ENCODE peak calls at places on chromosomes 6 and 20, in four cellular contexts. J is OCI-LY7, V is mammary epithelial cell, W is fibroblast of pulmonary artery. Y is an unnamed sample.

GRCh38 chr6:8383584-8383983 is 51.8 kb downstream of the SLC35B3 start:
- DNase-seq in J (no peak), V (no peak), W (no peak), Y (no peak)

GRCh38 chr6:64580346-64580745 is 944.7 kb downstream of the PHF3 start:
- DNase-seq in J (no peak), V (peak), W (peak), Y (no peak)

GRCh38 chr6:151652338-151652737 is 155.1 kb upstream of the ESR1 start:
- DNase-seq in J (no peak), V (peak), W (no peak), Y (no peak)

GRCh38 chr6:73285674-73286283 is 22.8 kb upstream of the KHDC1 start:
- DNase-seq in J (peak), V (peak), W (peak), Y (no peak)

GRCh38 chr20:49447946-49448809 is 34.3 kb downstream of the KCNB1 start:
- DNase-seq in J (no peak), V (no peak), W (peak), Y (no peak)

GRCh38 chr6:99334526-99335127 is 14.8 kb downstream of the FAXC start:
- DNase-seq in J (peak), V (peak), W (peak), Y (no peak)

GRCh38 chr6:107646176-107646575 is 156.3 kb downstream of the SOBP start:
- DNase-seq in J (no peak), V (no peak), W (peak), Y (no peak)

GRCh38 chr6:108750801-108751200 is 97.4 kb upstream of the ARMC2 start:
- DNase-seq in J (no peak), V (no peak), W (no peak), Y (no peak)

GRCh38 chr6:133895573-133896343 is 6.8 kb downstream of the TCF21 start:
- DNase-seq in J (no peak), V (no peak), W (peak), Y (peak)

GRCh38 chr6:77740380-77740779 is 87.5 kb downstream of the MEI4 start:
- DNase-seq in J (peak), V (peak), W (peak), Y (no peak)
- TF ChIP-seq CTCF in J (peak), V (peak), W (peak), Y (peak)

GRCh38 chr6:169738204-169738971 is 13.0 kb downstream of the DYNLT2 start:
- DNase-seq in J (no peak), V (no peak), W (no peak), Y (no peak)
- TF ChIP-seq CTCF in J (no peak), V (no peak), W (no peak), Y (no peak)

GRCh38 chr6:42561986-42562385 is 1.8 kb upstream of the UBR2 start:
- DNase-seq in J (no peak), V (no peak), W (no peak), Y (no peak)

GRCh38 chr6:42562788-42563187 is 1.0 kb upstream of the UBR2 start:
- DNase-seq in J (no peak), V (no peak), W (no peak), Y (no peak)

GRCh38 chr6:42564496-42564890 is 664 bp downstream of the UBR2 start:
- DNase-seq in J (no peak), V (no peak), W (no peak), Y (no peak)

GRCh38 chr6:42566614-42567208 is 2.9 kb downstream of the UBR2 start:
- DNase-seq in J (no peak), V (no peak), W (no peak), Y (no peak)

GRCh38 chr6:42563697-42564495 is at the start of gene UBR2:
- DNase-seq in J (peak), V (peak), W (peak), Y (peak)
- TF ChIP-seq CTCF in J (peak), V (no peak), W (peak), Y (no peak)

DNA sequence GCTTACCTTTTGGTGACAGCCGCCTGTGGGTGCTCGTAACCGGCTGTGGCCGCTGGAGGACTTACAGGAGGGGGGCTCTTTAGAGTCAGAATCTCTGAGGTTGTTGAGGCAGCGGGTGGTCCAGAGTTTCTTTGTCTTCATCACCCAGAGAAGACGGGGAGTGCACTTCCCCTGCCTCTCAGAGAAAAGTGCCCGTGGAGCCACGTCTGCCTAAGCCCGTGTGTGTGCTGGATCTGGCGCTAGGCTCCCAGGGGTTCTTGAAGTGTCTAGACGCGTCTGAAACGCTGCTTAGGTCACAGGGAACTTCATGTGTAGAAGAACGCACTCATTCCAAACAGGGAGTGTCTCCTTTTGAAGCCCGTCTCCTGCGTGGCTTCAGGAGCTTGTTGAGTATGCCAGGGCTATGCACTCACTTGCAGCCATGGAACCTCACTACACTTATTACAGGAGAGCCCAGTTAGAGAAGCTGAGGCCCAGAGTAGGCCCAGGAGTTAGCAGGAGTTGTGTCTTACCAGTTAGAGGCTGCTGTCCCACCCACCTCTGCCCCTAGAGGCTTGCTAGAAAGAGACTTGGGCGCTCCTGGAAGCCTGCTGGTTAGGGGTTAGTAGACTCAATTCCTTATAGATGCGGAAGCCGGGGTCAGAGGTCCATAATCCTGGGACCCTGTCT is 1.3 kb downstream of the LSM14B start:
- DNase-seq in J (no peak), V (peak), W (peak), Y (no peak)
- TF ChIP-seq CTCF in J (peak), V (no peak), W (peak), Y (no peak)